ENCODE peak calls at places on chromosomes 6 and 20, in five cellular contexts. One of them, this sample, is unnamed. For H3K27me3, the result is how much of the 10 kb centered on the place peaks cover.

GRCh38 chr6:137323860-137324259 is 104.7 kb upstream of the IFNGR1 start:
- DNase-seq in cardiac muscle cell: no peak
- DNase-seq in heart left ventricle: no peak
- DNase-seq in PC-3: no peak
- DNase-seq in Peyer's patch: no peak
- DNase-seq in this sample: no peak

GRCh38 chr6:149362289-149362688 is 37.8 kb upstream of the SUMO4 start:
- DNase-seq in cardiac muscle cell: no peak
- DNase-seq in heart left ventricle: no peak
- DNase-seq in PC-3: peak
- DNase-seq in Peyer's patch: no peak
- DNase-seq in this sample: no peak

GRCh38 chr20:3563548-3564177 is 92.8 kb downstream of the ATRN start:
- DNase-seq in cardiac muscle cell: peak
- DNase-seq in heart left ventricle: no peak
- DNase-seq in PC-3: peak
- DNase-seq in Peyer's patch: peak
- DNase-seq in this sample: no peak

GRCh38 chr6:99019341-99019740 is 71.6 kb upstream of the FBXL4 start:
- DNase-seq in cardiac muscle cell: no peak
- DNase-seq in heart left ventricle: no peak
- DNase-seq in PC-3: peak
- DNase-seq in Peyer's patch: no peak
- DNase-seq in this sample: no peak

GRCh38 chr6:135182993-135183531 is 2.0 kb downstream of the MYB start:
- DNase-seq in cardiac muscle cell: no peak
- DNase-seq in heart left ventricle: no peak
- DNase-seq in PC-3: peak
- DNase-seq in Peyer's patch: peak
- DNase-seq in this sample: peak

GRCh38 chr6:6330407-6330806 is 9.9 kb upstream of the F13A1 start:
- DNase-seq in cardiac muscle cell: no peak
- DNase-seq in heart left ventricle: no peak
- DNase-seq in PC-3: no peak
- DNase-seq in Peyer's patch: no peak
- DNase-seq in this sample: no peak

GRCh38 chr6:106765496-106765895 is 136.1 kb downstream of the QRSL1 start:
- DNase-seq in cardiac muscle cell: no peak
- DNase-seq in heart left ventricle: no peak
- DNase-seq in PC-3: no peak
- DNase-seq in Peyer's patch: no peak
- DNase-seq in this sample: no peak

GRCh38 chr6:20497200-20497820 is 36.9 kb upstream of the CDKAL1 start:
- DNase-seq in cardiac muscle cell: no peak
- DNase-seq in heart left ventricle: no peak
- DNase-seq in PC-3: no peak
- DNase-seq in Peyer's patch: no peak
- DNase-seq in this sample: no peak

GRCh38 chr20:3242167-3242692 is 3.2 kb upstream of the SLC4A11 start:
- DNase-seq in cardiac muscle cell: no peak
- DNase-seq in heart left ventricle: no peak
- DNase-seq in PC-3: no peak
- DNase-seq in Peyer's patch: no peak
- DNase-seq in this sample: no peak

GRCh38 chr20:10524643-10525042 is 89.5 kb downstream of the SLX4IP start:
- DNase-seq in cardiac muscle cell: no peak
- DNase-seq in heart left ventricle: no peak
- DNase-seq in PC-3: peak
- DNase-seq in Peyer's patch: no peak
- DNase-seq in this sample: no peak

GRCh38 chr6:107321793-107322192 is 137.6 kb downstream of the PDSS2 start:
- DNase-seq in cardiac muscle cell: no peak
- DNase-seq in heart left ventricle: no peak
- DNase-seq in PC-3: no peak
- DNase-seq in Peyer's patch: no peak
- DNase-seq in this sample: no peak

GRCh38 chr20:39880890-39881289 is 808.1 kb downstream of the MAFB start:
- DNase-seq in cardiac muscle cell: no peak
- DNase-seq in heart left ventricle: no peak
- DNase-seq in PC-3: no peak
- DNase-seq in Peyer's patch: no peak
- DNase-seq in this sample: no peak

GRCh38 chr6:92231220-92231701 is 1188.1 kb downstream of the EPHA7 start:
- DNase-seq in cardiac muscle cell: no peak
- DNase-seq in heart left ventricle: no peak
- DNase-seq in PC-3: no peak
- DNase-seq in Peyer's patch: no peak
- DNase-seq in this sample: no peak

GRCh38 chr6:84172080-84172479 is 55.4 kb downstream of the CEP162 start:
- DNase-seq in cardiac muscle cell: no peak
- DNase-seq in heart left ventricle: no peak
- DNase-seq in PC-3: no peak
- DNase-seq in Peyer's patch: no peak
- DNase-seq in this sample: no peak

GRCh38 chr6:43717822-43718221 is 30.2 kb upstream of the MRPS18A start:
- DNase-seq in cardiac muscle cell: no peak
- DNase-seq in heart left ventricle: peak
- DNase-seq in PC-3: no peak
- DNase-seq in Peyer's patch: no peak
- DNase-seq in this sample: no peak
- H3K27me3 ChIP-seq in cardiac muscle cell: under half
- H3K27me3 ChIP-seq in heart left ventricle: under half
- H3K27me3 ChIP-seq in PC-3: under half
- H3K27me3 ChIP-seq in Peyer's patch: under half
- H3K27me3 ChIP-seq in this sample: under half

GRCh38 chr20:36501367-36502006 is 39.8 kb upstream of the MYL9 start:
- DNase-seq in cardiac muscle cell: no peak
- DNase-seq in heart left ventricle: no peak
- DNase-seq in PC-3: no peak
- DNase-seq in Peyer's patch: peak
- DNase-seq in this sample: no peak

GRCh38 chr20:36507746-36508145 is 33.6 kb upstream of the MYL9 start:
- DNase-seq in cardiac muscle cell: no peak
- DNase-seq in heart left ventricle: no peak
- DNase-seq in PC-3: peak
- DNase-seq in Peyer's patch: peak
- DNase-seq in this sample: no peak

GRCh38 chr20:36504295-36504694 is 37.0 kb upstream of the MYL9 start:
- DNase-seq in cardiac muscle cell: no peak
- DNase-seq in heart left ventricle: no peak
- DNase-seq in PC-3: no peak
- DNase-seq in Peyer's patch: no peak
- DNase-seq in this sample: no peak

GRCh38 chr20:36506253-36506652 is 35.1 kb upstream of the MYL9 start:
- DNase-seq in cardiac muscle cell: peak
- DNase-seq in heart left ventricle: no peak
- DNase-seq in PC-3: peak
- DNase-seq in Peyer's patch: peak
- DNase-seq in this sample: no peak
- TF ChIP-seq CTCF in cardiac muscle cell: peak
- TF ChIP-seq CTCF in heart left ventricle: no peak
- TF ChIP-seq CTCF in PC-3: peak
- TF ChIP-seq CTCF in Peyer's patch: peak
- TF ChIP-seq CTCF in this sample: peak

GRCh38 chr20:63257629-63258028 is 3.4 kb upstream of the NKAIN4 start:
- DNase-seq in cardiac muscle cell: no peak
- DNase-seq in heart left ventricle: no peak
- DNase-seq in PC-3: no peak
- DNase-seq in Peyer's patch: no peak
- DNase-seq in this sample: no peak

GRCh38 chr20:63256954-63257353 is 2.7 kb upstream of the NKAIN4 start:
- DNase-seq in cardiac muscle cell: no peak
- DNase-seq in heart left ventricle: no peak
- DNase-seq in PC-3: no peak
- DNase-seq in Peyer's patch: no peak
- DNase-seq in this sample: no peak

GRCh38 chr20:63259734-63260460 is 5.6 kb upstream of the NKAIN4 start:
- DNase-seq in cardiac muscle cell: no peak
- DNase-seq in heart left ventricle: no peak
- DNase-seq in PC-3: no peak
- DNase-seq in Peyer's patch: no peak
- DNase-seq in this sample: no peak

GRCh38 chr20:63260521-63260920 is 6.3 kb upstream of the NKAIN4 start:
- DNase-seq in cardiac muscle cell: no peak
- DNase-seq in heart left ventricle: no peak
- DNase-seq in PC-3: no peak
- DNase-seq in Peyer's patch: no peak
- DNase-seq in this sample: no peak

DNA sequence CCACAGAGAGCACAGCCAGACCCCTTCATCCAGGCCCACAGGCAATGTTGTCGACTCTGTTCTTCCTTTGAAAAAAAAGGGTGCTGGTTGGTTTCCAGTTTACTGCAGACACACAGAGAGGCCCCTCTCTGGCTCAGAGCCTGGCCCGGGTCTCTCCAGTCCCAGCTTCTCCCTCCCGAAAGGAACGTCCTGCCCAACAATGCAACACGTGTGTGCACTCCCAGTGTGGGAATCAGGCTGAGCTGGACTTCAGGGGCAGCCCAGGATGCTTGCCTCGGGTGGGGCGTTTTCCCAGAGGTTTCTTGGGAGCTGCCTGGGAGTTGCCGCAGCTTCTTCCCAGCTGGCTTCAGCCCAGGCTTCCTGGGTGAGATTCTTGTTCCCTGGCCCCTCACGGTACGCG is 4.6 kb upstream of the NKAIN4 start:
- DNase-seq in cardiac muscle cell: no peak
- DNase-seq in heart left ventricle: no peak
- DNase-seq in PC-3: no peak
- DNase-seq in Peyer's patch: no peak
- DNase-seq in this sample: no peak
- H3K27me3 ChIP-seq in cardiac muscle cell: under half
- H3K27me3 ChIP-seq in heart left ventricle: under half
- H3K27me3 ChIP-seq in PC-3: under half
- H3K27me3 ChIP-seq in Peyer's patch: under half
- H3K27me3 ChIP-seq in this sample: under half

GRCh38 chr6:105161411-105161810 is 18.4 kb downstream of the POPDC3 start:
- DNase-seq in cardiac muscle cell: no peak
- DNase-seq in heart left ventricle: no peak
- DNase-seq in PC-3: no peak
- DNase-seq in Peyer's patch: no peak
- DNase-seq in this sample: no peak
- TF ChIP-seq CTCF in cardiac muscle cell: no peak
- TF ChIP-seq CTCF in heart left ventricle: no peak
- TF ChIP-seq CTCF in PC-3: no peak
- TF ChIP-seq CTCF in Peyer's patch: no peak
- TF ChIP-seq CTCF in this sample: no peak

GRCh38 chr20:62878244-62879030 is 16.8 kb upstream of the TCFL5 start:
- DNase-seq in cardiac muscle cell: no peak
- DNase-seq in heart left ventricle: no peak
- DNase-seq in PC-3: no peak
- DNase-seq in Peyer's patch: no peak
- DNase-seq in this sample: no peak
- H3K27me3 ChIP-seq in cardiac muscle cell: under half
- H3K27me3 ChIP-seq in heart left ventricle: under half
- H3K27me3 ChIP-seq in PC-3: under half
- H3K27me3 ChIP-seq in Peyer's patch: under half
- H3K27me3 ChIP-seq in this sample: under half

GRCh38 chr20:12695937-12696336 is 312.8 kb upstream of the SPTLC3 start:
- DNase-seq in cardiac muscle cell: no peak
- DNase-seq in heart left ventricle: no peak
- DNase-seq in PC-3: no peak
- DNase-seq in Peyer's patch: no peak
- DNase-seq in this sample: no peak
- TF ChIP-seq CTCF in cardiac muscle cell: no peak
- TF ChIP-seq CTCF in heart left ventricle: no peak
- TF ChIP-seq CTCF in PC-3: no peak
- TF ChIP-seq CTCF in Peyer's patch: no peak
- TF ChIP-seq CTCF in this sample: no peak

GRCh38 chr20:62477669-62478450 is 2.1 kb upstream of the GATA5 start:
- DNase-seq in cardiac muscle cell: peak
- DNase-seq in heart left ventricle: no peak
- DNase-seq in PC-3: no peak
- DNase-seq in Peyer's patch: no peak
- DNase-seq in this sample: no peak
- H3K27me3 ChIP-seq in cardiac muscle cell: under half
- H3K27me3 ChIP-seq in heart left ventricle: half or more
- H3K27me3 ChIP-seq in PC-3: under half
- H3K27me3 ChIP-seq in Peyer's patch: under half
- H3K27me3 ChIP-seq in this sample: half or more

GRCh38 chr6:8494730-8495129 is 59.4 kb upstream of the SLC35B3 start:
- DNase-seq in cardiac muscle cell: no peak
- DNase-seq in heart left ventricle: no peak
- DNase-seq in PC-3: no peak
- DNase-seq in Peyer's patch: no peak
- DNase-seq in this sample: no peak

DNA sequence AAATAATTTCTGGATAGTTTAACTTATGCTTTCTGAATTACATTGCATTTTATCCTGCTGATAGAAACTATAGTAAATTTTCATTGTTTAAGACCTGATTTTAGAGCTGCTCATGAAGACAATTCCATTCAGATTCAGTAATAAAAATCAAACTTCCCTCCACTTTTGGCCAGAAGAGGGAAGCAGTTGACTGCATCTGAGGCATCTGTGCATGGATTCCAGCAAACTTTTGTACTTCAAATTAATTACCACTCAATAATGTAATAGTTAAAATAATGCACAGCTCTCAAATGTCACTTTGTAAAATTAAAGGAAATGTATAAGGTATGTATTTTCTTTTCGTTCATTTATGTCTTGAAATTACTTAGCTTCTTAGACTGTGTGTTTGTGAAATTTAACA is 64.2 kb upstream of the SLC35B3 start:
- DNase-seq in cardiac muscle cell: peak
- DNase-seq in heart left ventricle: no peak
- DNase-seq in PC-3: peak
- DNase-seq in Peyer's patch: no peak
- DNase-seq in this sample: no peak
- TF ChIP-seq CTCF in cardiac muscle cell: no peak
- TF ChIP-seq CTCF in heart left ventricle: peak
- TF ChIP-seq CTCF in PC-3: peak
- TF ChIP-seq CTCF in Peyer's patch: peak
- TF ChIP-seq CTCF in this sample: no peak

This sample was measured in CD4-positive, alpha-beta T cell.